ENCODE peak calls at places on chromosomes 2 and 18, in five cellular contexts. One of them, this sample, is unnamed.

GRCh38 chr2:47033102-47033880 is 117.7 kb upstream of the MCFD2 start:
- DNase-seq in HepG2: peak
- DNase-seq in GM12878: no peak
- DNase-seq in H1: no peak
- DNase-seq in WTC11: no peak
- DNase-seq in this sample: no peak

GRCh38 chr18:79465392-79465991 is 69.8 kb downstream of the NFATC1 start:
- DNase-seq in HepG2: no peak
- DNase-seq in GM12878: peak
- DNase-seq in H1: peak
- DNase-seq in WTC11: peak
- DNase-seq in this sample: no peak

GRCh38 chr2:223725494-223725893 is 111.9 kb downstream of the AP1S3 start:
- DNase-seq in HepG2: peak
- DNase-seq in GM12878: no peak
- DNase-seq in H1: peak
- DNase-seq in WTC11: peak
- DNase-seq in this sample: peak

GRCh38 chr2:189541591-189541990 is 39.0 kb downstream of the SLC40A1 start:
- DNase-seq in HepG2: no peak
- DNase-seq in GM12878: no peak
- DNase-seq in H1: no peak
- DNase-seq in WTC11: no peak
- DNase-seq in this sample: no peak

GRCh38 chr18:44453505-44453904 is 227.2 kb upstream of the SETBP1 start:
- DNase-seq in HepG2: no peak
- DNase-seq in GM12878: no peak
- DNase-seq in H1: no peak
- DNase-seq in WTC11: no peak
- DNase-seq in this sample: no peak

GRCh38 chr2:153509133-153509532 is 30.6 kb upstream of the RPRM start:
- DNase-seq in HepG2: no peak
- DNase-seq in GM12878: no peak
- DNase-seq in H1: no peak
- DNase-seq in WTC11: peak
- DNase-seq in this sample: no peak

GRCh38 chr2:201064797-201065329 is 6.6 kb downstream of the HYCC2 start:
- DNase-seq in HepG2: no peak
- DNase-seq in GM12878: no peak
- DNase-seq in H1: no peak
- DNase-seq in WTC11: no peak
- DNase-seq in this sample: no peak

GRCh38 chr2:181411105-181411849 is 45.9 kb upstream of the ITGA4 start:
- DNase-seq in HepG2: no peak
- DNase-seq in GM12878: peak
- DNase-seq in H1: peak
- DNase-seq in WTC11: peak
- DNase-seq in this sample: peak

GRCh38 chr18:23573948-23574431 is 12.3 kb downstream of the NPC1 start:
- DNase-seq in HepG2: no peak
- DNase-seq in GM12878: no peak
- DNase-seq in H1: no peak
- DNase-seq in WTC11: no peak
- DNase-seq in this sample: peak

DNA sequence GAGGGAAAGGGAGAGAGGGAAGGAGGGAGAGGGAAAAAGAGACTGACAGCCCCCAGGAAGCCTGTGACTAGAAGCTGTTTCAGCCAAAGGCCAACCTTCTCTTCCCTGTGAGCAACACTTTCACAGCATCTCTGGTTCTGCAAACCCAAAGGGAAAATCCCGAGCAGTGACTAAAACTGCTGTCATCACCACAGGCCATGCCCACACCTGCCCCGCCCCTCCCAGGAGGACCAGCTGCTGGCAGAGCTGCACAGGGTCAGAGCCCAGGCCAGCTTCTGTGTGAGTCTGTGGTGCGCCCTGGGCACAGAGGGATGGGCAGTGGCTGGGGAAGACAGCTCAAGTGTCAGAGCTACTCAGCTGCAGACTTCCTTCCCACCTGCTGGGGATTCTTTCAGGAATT is 64.9 kb upstream of the OTOS start:
- DNase-seq in HepG2: no peak
- DNase-seq in GM12878: no peak
- DNase-seq in H1: peak
- DNase-seq in WTC11: peak
- DNase-seq in this sample: no peak
- TF ChIP-seq ATF2 in HepG2: no peak
- TF ChIP-seq ATF2 in GM12878: no peak
- TF ChIP-seq ATF2 in H1: no peak
- TF ChIP-seq ATF2 in WTC11: no peak
- TF ChIP-seq ATF2 in this sample: no peak

GRCh38 chr18:11857177-11857887 is 6.1 kb downstream of the CHMP1B start:
- DNase-seq in HepG2: peak
- DNase-seq in GM12878: no peak
- DNase-seq in H1: no peak
- DNase-seq in WTC11: no peak
- DNase-seq in this sample: peak
- TF ChIP-seq ATF2 in HepG2: no peak
- TF ChIP-seq ATF2 in GM12878: no peak
- TF ChIP-seq ATF2 in H1: no peak
- TF ChIP-seq ATF2 in WTC11: no peak
- TF ChIP-seq ATF2 in this sample: no peak

GRCh38 chr18:42271656-42272355 is 316.8 kb downstream of the PIK3C3 start:
- DNase-seq in HepG2: no peak
- DNase-seq in GM12878: no peak
- DNase-seq in H1: no peak
- DNase-seq in WTC11: no peak
- DNase-seq in this sample: no peak

GRCh38 chr18:42264467-42264866 is 309.4 kb downstream of the PIK3C3 start:
- DNase-seq in HepG2: no peak
- DNase-seq in GM12878: no peak
- DNase-seq in H1: no peak
- DNase-seq in WTC11: no peak
- DNase-seq in this sample: no peak

GRCh38 chr18:42268793-42269192 is 313.8 kb downstream of the PIK3C3 start:
- DNase-seq in HepG2: no peak
- DNase-seq in GM12878: no peak
- DNase-seq in H1: no peak
- DNase-seq in WTC11: no peak
- DNase-seq in this sample: no peak

DNA sequence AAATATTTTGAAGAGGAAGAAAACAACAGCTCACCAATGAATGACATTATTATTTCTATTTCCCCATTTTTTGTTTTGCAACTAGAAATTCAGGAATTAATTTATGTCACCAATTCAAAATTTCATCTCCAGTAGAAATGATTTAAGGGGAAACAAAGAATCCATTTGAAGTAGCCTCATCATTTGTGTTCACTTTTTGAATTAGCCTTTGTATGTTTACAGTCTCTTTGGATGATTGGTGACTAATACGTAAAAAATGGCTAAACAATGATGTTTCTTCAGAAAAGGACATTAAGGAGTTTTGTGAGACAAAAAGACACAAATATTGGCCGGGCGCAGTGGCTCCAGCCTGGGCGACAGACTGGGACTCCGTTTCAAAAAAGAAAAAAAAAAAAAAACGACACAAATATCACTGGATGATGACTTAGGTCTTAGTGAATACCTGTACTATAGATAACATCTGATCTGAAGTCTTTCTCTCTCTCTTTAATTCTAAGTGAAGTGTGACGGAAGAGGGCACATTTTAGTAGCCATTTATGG is 313.2 kb downstream of the PIK3C3 start:
- DNase-seq in HepG2: no peak
- DNase-seq in GM12878: no peak
- DNase-seq in H1: no peak
- DNase-seq in WTC11: no peak
- DNase-seq in this sample: no peak
- TF ChIP-seq ATF2 in HepG2: no peak
- TF ChIP-seq ATF2 in GM12878: no peak
- TF ChIP-seq ATF2 in H1: no peak
- TF ChIP-seq ATF2 in WTC11: no peak
- TF ChIP-seq ATF2 in this sample: no peak

GRCh38 chr18:62119884-62120283 is 67.0 kb downstream of the PIGN start:
- DNase-seq in HepG2: no peak
- DNase-seq in GM12878: no peak
- DNase-seq in H1: no peak
- DNase-seq in WTC11: no peak
- DNase-seq in this sample: no peak

GRCh38 chr18:62122330-62122729 is 64.5 kb downstream of the PIGN start:
- DNase-seq in HepG2: no peak
- DNase-seq in GM12878: no peak
- DNase-seq in H1: no peak
- DNase-seq in WTC11: no peak
- DNase-seq in this sample: no peak

GRCh38 chr18:62118324-62118723 is 68.5 kb downstream of the PIGN start:
- DNase-seq in HepG2: no peak
- DNase-seq in GM12878: no peak
- DNase-seq in H1: no peak
- DNase-seq in WTC11: no peak
- DNase-seq in this sample: no peak
- TF ChIP-seq ATF2 in HepG2: no peak
- TF ChIP-seq ATF2 in GM12878: no peak
- TF ChIP-seq ATF2 in H1: no peak
- TF ChIP-seq ATF2 in WTC11: no peak
- TF ChIP-seq ATF2 in this sample: no peak

GRCh38 chr2:219632758-219633101 is 5.3 kb downstream of the SLC4A3 start:
- DNase-seq in HepG2: no peak
- DNase-seq in GM12878: no peak
- DNase-seq in H1: no peak
- DNase-seq in WTC11: peak
- DNase-seq in this sample: no peak
- TF ChIP-seq ATF2 in HepG2: no peak
- TF ChIP-seq ATF2 in GM12878: no peak
- TF ChIP-seq ATF2 in H1: no peak
- TF ChIP-seq ATF2 in WTC11: no peak
- TF ChIP-seq ATF2 in this sample: no peak

GRCh38 chr18:73688851-73689659 is 458.6 kb downstream of the FBXO15 start:
- DNase-seq in HepG2: no peak
- DNase-seq in GM12878: peak
- DNase-seq in H1: no peak
- DNase-seq in WTC11: no peak
- DNase-seq in this sample: no peak
- TF ChIP-seq ATF2 in HepG2: no peak
- TF ChIP-seq ATF2 in GM12878: no peak
- TF ChIP-seq ATF2 in H1: no peak
- TF ChIP-seq ATF2 in WTC11: no peak
- TF ChIP-seq ATF2 in this sample: no peak

GRCh38 chr2:45937990-45938389 is 286.5 kb downstream of the PRKCE start:
- DNase-seq in HepG2: no peak
- DNase-seq in GM12878: no peak
- DNase-seq in H1: no peak
- DNase-seq in WTC11: no peak
- DNase-seq in this sample: no peak

GRCh38 chr2:45941758-45942738 is 290.6 kb downstream of the PRKCE start:
- DNase-seq in HepG2: no peak
- DNase-seq in GM12878: no peak
- DNase-seq in H1: no peak
- DNase-seq in WTC11: no peak
- DNase-seq in this sample: no peak

GRCh38 chr2:45935791-45936622 is 284.5 kb downstream of the PRKCE start:
- DNase-seq in HepG2: peak
- DNase-seq in GM12878: no peak
- DNase-seq in H1: peak
- DNase-seq in WTC11: peak
- DNase-seq in this sample: peak

GRCh38 chr2:45936623-45936979 is 285.1 kb downstream of the PRKCE start:
- DNase-seq in HepG2: no peak
- DNase-seq in GM12878: no peak
- DNase-seq in H1: no peak
- DNase-seq in WTC11: no peak
- DNase-seq in this sample: no peak

GRCh38 chr2:45938649-45939511 is 287.4 kb downstream of the PRKCE start:
- DNase-seq in HepG2: peak
- DNase-seq in GM12878: no peak
- DNase-seq in H1: no peak
- DNase-seq in WTC11: no peak
- DNase-seq in this sample: no peak
- TF ChIP-seq ATF2 in HepG2: no peak
- TF ChIP-seq ATF2 in GM12878: no peak
- TF ChIP-seq ATF2 in H1: no peak
- TF ChIP-seq ATF2 in WTC11: no peak
- TF ChIP-seq ATF2 in this sample: no peak

GRCh38 chr2:25324905-25325592 is 16.7 kb downstream of the DNMT3A start:
- DNase-seq in HepG2: no peak
- DNase-seq in GM12878: no peak
- DNase-seq in H1: no peak
- DNase-seq in WTC11: no peak
- DNase-seq in this sample: no peak

GRCh38 chr2:25330937-25331336 is 10.8 kb downstream of the DNMT3A start:
- DNase-seq in HepG2: no peak
- DNase-seq in GM12878: no peak
- DNase-seq in H1: no peak
- DNase-seq in WTC11: no peak
- DNase-seq in this sample: no peak

GRCh38 chr2:25330273-25330672 is 11.5 kb downstream of the DNMT3A start:
- DNase-seq in HepG2: no peak
- DNase-seq in GM12878: no peak
- DNase-seq in H1: no peak
- DNase-seq in WTC11: no peak
- DNase-seq in this sample: no peak

GRCh38 chr2:25326326-25327013 is 15.3 kb downstream of the DNMT3A start:
- DNase-seq in HepG2: no peak
- DNase-seq in GM12878: no peak
- DNase-seq in H1: no peak
- DNase-seq in WTC11: no peak
- DNase-seq in this sample: no peak

DNA sequence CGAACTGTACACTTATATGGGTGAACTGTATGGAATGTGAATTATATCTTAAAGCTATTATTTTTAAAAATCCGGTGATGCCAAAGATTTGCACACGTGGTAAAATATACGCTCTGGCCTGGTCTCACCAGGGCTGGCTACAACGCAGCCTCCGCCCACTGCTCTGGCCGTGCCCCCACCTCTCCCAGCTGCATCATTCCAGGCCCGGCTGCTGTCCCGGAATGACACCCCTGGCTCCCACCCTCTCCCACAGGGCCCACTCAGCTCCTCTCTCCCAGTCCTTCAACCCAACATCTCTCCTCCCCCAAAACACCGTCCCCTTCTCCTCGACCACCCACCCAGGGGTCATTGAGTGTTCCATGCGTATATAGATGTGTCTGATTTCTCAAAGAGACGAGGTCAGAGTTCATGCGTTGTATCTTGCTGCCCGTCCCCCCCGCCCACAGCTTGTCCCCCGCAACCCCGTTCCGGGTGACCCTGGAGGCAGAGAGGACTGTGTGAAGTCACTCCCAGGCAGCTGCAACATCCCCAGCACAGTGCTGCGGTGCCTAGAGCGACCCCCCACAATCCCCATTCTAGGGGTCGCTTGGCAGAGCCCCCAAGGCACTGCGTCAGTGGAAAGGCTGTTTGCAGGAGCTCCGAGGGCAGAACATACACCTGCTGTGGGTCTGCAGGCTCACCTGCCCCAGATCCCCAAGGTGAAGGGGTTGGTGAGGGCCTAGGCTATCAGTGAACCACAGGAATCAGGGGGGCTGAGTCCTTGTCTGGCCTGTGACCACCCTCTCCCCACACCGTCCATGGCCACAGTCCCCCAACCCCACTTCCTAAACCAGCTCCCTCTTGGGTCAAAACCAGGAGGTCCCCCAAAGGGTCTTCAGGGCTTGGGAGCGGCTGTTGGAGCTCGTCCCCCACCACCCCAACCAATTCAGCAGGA is 13.3 kb downstream of the DNMT3A start:
- DNase-seq in HepG2: no peak
- DNase-seq in GM12878: no peak
- DNase-seq in H1: no peak
- DNase-seq in WTC11: no peak
- DNase-seq in this sample: no peak
- TF ChIP-seq ATF2 in HepG2: no peak
- TF ChIP-seq ATF2 in GM12878: no peak
- TF ChIP-seq ATF2 in H1: no peak
- TF ChIP-seq ATF2 in WTC11: no peak
- TF ChIP-seq ATF2 in this sample: no peak

This sample was measured in K562.